ENCODE peak calls at places on chromosomes 11 and 22, in seven cellular contexts. W is mesendoderm, M is IMR-90, S is neuronal stem cell, T is H9, Q is H1, Y is trophoblast cell. G is an unnamed sample.

GRCh38 chr11:31500560-31500959 is 8.9 kb downstream of the IMMP1L start:
- DNase-seq in S (no peak), W (no peak), M (peak; percentile 16), Q (no peak), T (no peak), Y (no peak), G (no peak)

GRCh38 chr22:39182478-39183030 is 30.1 kb upstream of the CBX7 start:
- DNase-seq in Q (no peak), Y (no peak), T (no peak), W (no peak), S (no peak), M (no peak), G (peak; percentile 58)

GRCh38 chr22:23180893-23181762 is 819 bp downstream of the BCR start:
- DNase-seq in T (no peak), Q (no peak), M (no peak), Y (no peak), W (peak; percentile 55), S (no peak), G (no peak)

GRCh38 chr22:23722168-23722567 is 28.7 kb downstream of the ZNF70 start:
- DNase-seq in S (no peak), Y (no peak), W (no peak), T (no peak), M (no peak), Q (no peak), G (no peak)

GRCh38 chr11:12279672-12280108 is 97.7 kb upstream of the PARVA start:
- DNase-seq in M (no peak), Q (no peak), Y (no peak), S (no peak), W (no peak), T (peak; percentile 17), G (no peak)

GRCh38 chr11:59145534-59145933 is 2.9 kb downstream of the FAM111A start:
- DNase-seq in T (no peak), M (peak; percentile 64), Q (no peak), W (no peak), Y (no peak), S (no peak), G (peak; percentile 57)

GRCh38 chr22:37545703-37546435 is 14.4 kb upstream of the CDC42EP1 start:
- DNase-seq in W (peak; percentile 97), Q (peak; percentile 88), T (peak; percentile 94), M (peak; percentile 90), Y (peak; percentile 58), S (peak; percentile 77), G (peak; percentile 100)

GRCh38 chr22:28779833-28780232 is 7.3 kb downstream of the CCDC117 start:
- DNase-seq in W (no peak), Q (no peak), T (no peak), M (no peak), Y (no peak), S (no peak), G (no peak)

GRCh38 chr11:10322830-10323792 is 18.2 kb downstream of the ADM start:
- DNase-seq in S (no peak), T (no peak), M (peak; percentile 93), Y (peak; percentile 80), Q (no peak), W (peak; percentile 81), G (peak; percentile 95)

GRCh38 chr11:44509291-44509690 is 56.2 kb upstream of the CD82 start:
- DNase-seq in T (no peak), S (peak; percentile 27), W (peak; percentile 48), Y (no peak), Q (no peak), M (no peak), G (no peak)
- H3K4ac ChIP-seq in T (no peak overlapping the region), S (no peak overlapping the region), W (no peak overlapping the region), Y (no peak overlapping the region), Q (no peak overlapping the region), M (no peak overlapping the region), G (no peak overlapping the region)

GRCh38 chr11:118618115-118618990 is 10.9 kb downstream of the PHLDB1 start:
- DNase-seq in M (peak; percentile 96), Q (no peak), Y (no peak), T (no peak), S (no peak), W (no peak), G (peak; percentile 99)
- H3K9ac ChIP-seq in M (peak overlapping the region; percentile 76), Q (no peak overlapping the region), Y (no peak overlapping the region), T (no peak overlapping the region), S (peak overlapping the region; percentile 14), W (no peak overlapping the region), G (peak overlapping the region; percentile 75)

GRCh38 chr22:46350111-46350510 is 14.6 kb downstream of the TRMU start:
- DNase-seq in T (no peak), S (no peak), W (no peak), Q (no peak), M (no peak), Y (no peak), G (no peak)

GRCh38 chr22:46349681-46350080 is 14.2 kb downstream of the TRMU start:
- DNase-seq in M (no peak), Y (no peak), S (no peak), Q (no peak), W (no peak), T (no peak), G (no peak)

GRCh38 chr22:46351131-46351735 is 15.7 kb downstream of the TRMU start:
- DNase-seq in W (no peak), S (no peak), T (no peak), M (no peak), Q (no peak), Y (no peak), G (no peak)

GRCh38 chr22:46351767-46352166 is 16.3 kb downstream of the TRMU start:
- DNase-seq in Y (no peak), M (no peak), T (no peak), S (no peak), W (no peak), Q (no peak), G (no peak)

DNA sequence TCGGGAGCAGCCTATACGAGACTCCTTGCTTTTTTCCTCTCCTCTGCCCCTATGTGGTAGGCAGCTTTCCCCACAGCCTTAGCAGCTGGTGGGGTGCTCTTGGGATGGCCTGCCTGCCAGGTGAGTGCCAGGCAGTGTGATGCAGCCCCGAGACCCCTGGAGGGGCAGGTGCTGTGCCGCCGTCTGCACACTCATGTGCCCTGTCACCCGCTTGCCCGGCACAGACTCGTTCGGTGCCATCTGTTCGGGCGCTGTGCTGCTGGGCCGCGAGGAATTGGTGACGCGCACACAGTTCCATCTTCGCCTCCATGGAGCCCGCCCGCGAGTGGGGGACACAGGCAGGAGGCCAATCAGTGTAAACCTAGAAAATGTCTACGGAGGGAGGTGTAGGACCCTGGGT is 15.1 kb downstream of the TRMU start:
- DNase-seq in W (no peak), S (no peak), Y (no peak), M (no peak), T (no peak), Q (no peak), G (no peak)
- H2AK5ac ChIP-seq in W (no peak overlapping the region), S (no peak overlapping the region), Y (no peak overlapping the region), M (no peak overlapping the region), T (no peak overlapping the region), Q (no peak overlapping the region), G (no peak overlapping the region)

GRCh38 chr22:45917146-45917545 is 59.8 kb downstream of the WNT7B start:
- DNase-seq in T (no peak), Y (no peak), M (no peak), S (no peak), W (no peak), Q (no peak), G (no peak)

GRCh38 chr22:45917700-45918454 is 59.1 kb downstream of the WNT7B start:
- DNase-seq in Q (no peak), Y (no peak), T (no peak), W (no peak), S (no peak), M (no peak), G (no peak)

GRCh38 chr22:45915841-45916240 is 61.1 kb downstream of the WNT7B start:
- DNase-seq in Y (no peak), T (no peak), Q (no peak), S (no peak), M (no peak), W (no peak), G (no peak)

GRCh38 chr22:45915151-45915550 is 61.8 kb downstream of the WNT7B start:
- DNase-seq in M (no peak), Y (no peak), Q (no peak), S (no peak), T (no peak), W (no peak), G (no peak)

GRCh38 chr22:45916515-45916914 is 60.4 kb downstream of the WNT7B start:
- DNase-seq in W (no peak), T (no peak), M (no peak), Y (no peak), S (no peak), Q (no peak), G (no peak)
- H3K4ac ChIP-seq in W (no peak overlapping the region), T (no peak overlapping the region), M (no peak overlapping the region), Y (no peak overlapping the region), S (no peak overlapping the region), Q (no peak overlapping the region), G (no peak overlapping the region)

GRCh38 chr11:79932612-79933011 is 491.8 kb upstream of the TENM4 start:
- DNase-seq in Y (no peak), Q (no peak), W (peak; percentile 0), S (no peak), T (no peak), M (no peak), G (no peak)

GRCh38 chr11:79926707-79927106 is 485.9 kb upstream of the TENM4 start:
- DNase-seq in W (no peak), M (no peak), Q (no peak), S (no peak), Y (no peak), T (no peak), G (no peak)

GRCh38 chr11:79931692-79932091 is 490.9 kb upstream of the TENM4 start:
- DNase-seq in M (no peak), Y (no peak), S (no peak), T (no peak), W (peak; percentile 0), Q (no peak), G (no peak)
- H3K9ac ChIP-seq in M (no peak overlapping the region), Y (no peak overlapping the region), S (no peak overlapping the region), T (no peak overlapping the region), W (no peak overlapping the region), Q (no peak overlapping the region), G (no peak overlapping the region)

DNA sequence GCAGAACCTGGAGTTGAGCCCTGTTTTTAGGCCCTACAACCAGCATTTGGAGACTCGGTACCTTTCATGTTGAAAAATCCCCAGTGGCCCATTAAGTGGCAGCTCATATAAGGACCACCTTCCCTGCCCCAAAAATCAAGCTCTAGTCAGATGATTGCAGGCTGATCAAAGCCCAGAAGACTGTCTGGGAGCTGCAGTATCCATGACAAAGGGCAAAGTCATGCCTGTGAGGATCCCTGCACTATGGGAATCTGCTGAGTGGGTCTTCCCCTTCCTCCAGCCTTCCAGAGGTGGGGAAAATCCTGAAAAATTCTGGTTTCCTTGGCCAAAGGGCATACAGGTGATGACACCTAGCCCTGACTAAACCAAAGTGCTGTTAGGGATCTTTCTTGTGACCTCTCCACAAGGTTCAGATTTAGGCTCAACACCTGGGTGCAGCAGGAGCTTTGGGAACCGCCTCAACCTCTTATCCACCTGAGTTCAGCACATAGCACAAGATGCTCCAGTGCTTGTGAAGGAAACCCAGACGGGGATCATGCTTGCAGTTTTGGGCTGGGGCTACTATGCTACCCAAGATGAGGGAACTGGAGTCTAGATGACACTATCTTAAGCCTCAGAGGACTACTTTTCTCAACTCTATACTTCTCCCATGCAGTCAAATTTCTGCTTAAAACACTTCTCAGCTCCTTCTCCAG is 1.2 kb upstream of the TRIM3 start:
- DNase-seq in W (peak; percentile 41), S (no peak), Y (peak; percentile 44), T (no peak), M (peak; percentile 6), Q (no peak), G (peak; percentile 16)
- H2AK5ac ChIP-seq in W (peak overlapping the region; percentile 31), S (no peak overlapping the region), Y (no peak overlapping the region), T (no peak overlapping the region), M (peak overlapping the region; percentile 33), Q (no peak overlapping the region), G (peak overlapping the region; percentile 4)

G was measured in mesenchymal stem cell.